ENCODE peak calls at places on chromosomes 12 and 14, in seven cellular contexts. L is suprapubic skin; X is CD4-positive, CD25-positive, alpha-beta regulatory T cell; Z is uterus; M is HepG2; Q is prostate gland; N is tibial artery. I is an unnamed sample. For H3K27me3, the result is how much of the 10 kb centered on the place peaks cover.

GRCh38 chr12:111753144-111753881 is 13.4 kb upstream of the ALDH2 start:
- DNase-seq in N (peak), L (no peak), M (peak), X (no peak), Q (peak), Z (peak), I (no peak)

GRCh38 chr12:13340149-13340548 is 143.6 kb downstream of the EMP1 start:
- DNase-seq in L (no peak), Q (no peak), M (no peak), Z (no peak), X (no peak), N (no peak), I (no peak)

GRCh38 chr12:41563044-41563443 is 374.9 kb downstream of the PDZRN4 start:
- DNase-seq in N (no peak), X (no peak), Z (no peak), L (no peak), M (no peak), Q (no peak), I (no peak)

GRCh38 chr14:96793547-96793946 is 3.6 kb upstream of the VRK1 start:
- DNase-seq in M (no peak), Q (no peak), Z (no peak), L (no peak), N (no peak), X (no peak), I (no peak)

GRCh38 chr12:2893007-2893406 is 2.3 kb downstream of the TULP3 start:
- DNase-seq in M (peak), Q (no peak), Z (peak), L (no peak), N (peak), X (no peak), I (no peak)

GRCh38 chr12:59181378-59181777 is 261.1 kb upstream of the LRIG3 start:
- DNase-seq in L (no peak), M (no peak), X (no peak), Z (no peak), N (no peak), Q (no peak), I (no peak)

GRCh38 chr14:21846227-21846885 is 172.7 kb upstream of the OR4E1 start:
- DNase-seq in Q (no peak), Z (no peak), N (no peak), X (peak), L (no peak), M (peak), I (no peak)

GRCh38 chr14:70573050-70573449 is 27.4 kb downstream of the MED6 start:
- DNase-seq in M (no peak), L (no peak), Z (no peak), X (no peak), N (no peak), Q (no peak), I (no peak)

GRCh38 chr12:122356192-122356635 is 66.3 kb downstream of the CLIP1 start:
- DNase-seq in L (no peak), M (peak), N (no peak), Z (no peak), Q (peak), X (peak), I (peak)

GRCh38 chr12:72089678-72090077 is 151.0 kb downstream of the TPH2 start:
- DNase-seq in L (no peak), Q (no peak), N (no peak), Z (no peak), M (no peak), X (no peak), I (no peak)

GRCh38 chr14:80095623-80096022 is 115.7 kb downstream of the DIO2 start:
- DNase-seq in Q (no peak), X (no peak), Z (no peak), L (no peak), M (no peak), N (no peak), I (no peak)

DNA sequence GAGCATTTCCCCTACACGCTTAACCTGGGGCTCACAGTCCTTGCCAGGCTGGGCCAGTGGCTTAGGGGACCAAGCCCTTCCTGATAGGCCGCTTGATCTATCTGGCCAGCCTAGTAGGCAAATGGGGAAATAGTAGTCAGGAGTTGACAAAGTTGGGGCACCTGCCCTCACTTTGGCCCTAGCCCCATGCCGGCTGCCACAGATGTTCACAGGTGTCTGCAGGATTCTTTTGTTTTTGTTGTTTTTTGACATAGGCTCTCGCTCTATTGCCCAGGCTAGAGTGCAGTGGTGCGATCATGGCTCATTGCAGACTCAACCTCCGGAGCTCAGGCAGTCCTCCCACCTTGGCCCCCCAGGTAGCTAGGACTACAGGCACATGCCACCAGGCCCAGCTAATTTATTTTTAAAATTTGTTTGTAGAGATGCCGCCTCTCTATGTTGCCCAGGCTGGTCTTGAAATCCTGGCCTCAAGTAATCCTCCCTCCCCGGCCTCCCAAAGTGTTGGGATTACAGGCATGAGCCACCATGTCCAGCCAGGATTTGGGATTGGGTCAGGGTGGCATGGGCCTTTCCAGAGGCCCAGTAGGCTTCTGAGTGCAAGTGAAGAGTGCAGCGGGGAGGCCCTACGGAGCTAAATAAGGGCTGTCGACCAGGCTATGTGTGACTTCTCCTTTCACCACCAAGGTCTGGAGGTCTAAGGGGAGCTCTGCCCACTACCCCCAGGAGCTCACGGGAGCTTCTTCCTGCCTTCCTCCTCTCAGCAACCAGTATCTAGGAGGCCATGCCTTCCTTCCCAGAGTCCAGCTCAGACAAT is 15.5 kb upstream of the HDAC7 start:
- DNase-seq in L (no peak), Z (no peak), M (no peak), X (no peak), Q (no peak), N (no peak), I (no peak)
- H3K27me3 ChIP-seq in L (under half), Z (under half), M (under half), X (under half), Q (under half), N (under half), I (under half)

GRCh38 chr12:130160711-130161231 is 1.5 kb upstream of the FZD10 start:
- DNase-seq in L (peak), Z (no peak), N (peak), M (no peak), X (no peak), Q (no peak), I (no peak)

GRCh38 chr12:130163461-130164215 is 1.4 kb downstream of the FZD10 start:
- DNase-seq in N (peak), L (no peak), X (no peak), Z (no peak), M (no peak), Q (no peak), I (no peak)

GRCh38 chr12:130161261-130162231 is 718 bp upstream of the FZD10 start:
- DNase-seq in X (no peak), N (peak), Q (peak), M (no peak), Z (peak), L (no peak), I (no peak)

GRCh38 chr12:130162771-130163460 is 652 bp downstream of the FZD10 start:
- DNase-seq in M (no peak), L (no peak), X (no peak), Q (no peak), N (peak), Z (no peak), I (peak)

DNA sequence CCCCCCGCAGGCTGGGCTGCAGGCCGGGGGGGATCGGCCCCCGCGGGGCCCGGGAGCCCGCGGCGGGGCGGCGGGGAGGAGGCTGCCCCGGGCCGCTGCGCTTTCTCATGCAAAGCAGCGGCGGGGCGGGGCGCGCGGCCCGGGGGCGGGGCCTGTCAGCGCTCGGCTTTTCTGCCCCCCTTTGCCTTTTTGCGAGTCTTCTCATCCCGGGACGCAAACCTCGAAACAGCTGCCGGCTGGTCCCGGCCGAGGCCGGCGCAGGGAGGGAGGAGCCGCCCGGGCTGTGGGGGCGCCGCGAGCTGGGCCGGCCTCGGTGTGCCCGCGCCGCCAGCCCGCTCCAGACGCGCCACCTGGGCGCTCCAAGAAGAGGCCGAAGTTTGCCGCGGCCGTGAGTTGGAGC is at the start of gene FZD10:
- DNase-seq in X (no peak), Z (peak), L (no peak), Q (peak), N (peak), M (no peak), I (no peak)
- H3K27me3 ChIP-seq in X (under half), Z (under half), L (under half), Q (under half), N (under half), M (under half), I (under half)

GRCh38 chr14:55355922-55356321 is 55.7 kb downstream of the ATG14 start:
- DNase-seq in L (no peak), N (no peak), M (no peak), Q (no peak), Z (no peak), X (no peak), I (no peak)

GRCh38 chr14:55359307-55359706 is 52.3 kb downstream of the ATG14 start:
- DNase-seq in X (no peak), Q (no peak), Z (no peak), L (no peak), M (no peak), N (no peak), I (no peak)

GRCh38 chr14:55353686-55354467 is 57.8 kb downstream of the ATG14 start:
- DNase-seq in M (no peak), Q (no peak), Z (no peak), N (no peak), L (no peak), X (peak), I (no peak)

GRCh38 chr14:55354500-55354899 is 57.1 kb downstream of the ATG14 start:
- DNase-seq in N (peak), X (peak), L (no peak), M (peak), Z (peak), Q (peak), I (no peak)

DNA sequence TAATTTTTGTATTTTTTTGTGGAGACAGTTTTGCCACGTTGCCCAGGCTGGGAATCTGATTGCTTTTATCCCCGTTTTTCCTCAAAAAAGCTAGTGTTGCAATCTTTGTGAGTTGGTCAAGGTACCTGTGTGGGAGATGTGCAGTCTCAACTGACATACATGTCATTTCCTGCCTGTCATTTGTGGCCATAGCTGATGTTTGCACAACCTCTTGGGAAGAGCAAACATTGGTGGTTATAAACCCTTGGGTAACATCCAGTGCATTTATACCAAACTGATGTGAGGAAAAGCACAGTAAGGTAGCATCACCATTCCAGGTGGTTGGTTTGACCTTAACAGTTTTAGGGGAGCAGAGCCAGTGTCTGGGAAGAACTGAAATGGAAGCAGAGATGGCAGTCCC is 54.7 kb downstream of the ATG14 start:
- DNase-seq in L (no peak), Z (no peak), N (no peak), X (no peak), M (peak), Q (no peak), I (no peak)
- H3K27me3 ChIP-seq in L (under half), Z (under half), N (under half), X (under half), M (under half), Q (under half), I (under half)

GRCh38 chr12:113089839-113090238 is 33.3 kb downstream of the DTX1 start:
- DNase-seq in L (no peak), M (no peak), N (no peak), Z (no peak), X (no peak), Q (no peak), I (no peak)
- H3K27me3 ChIP-seq in L (under half), M (under half), N (under half), Z (under half), X (under half), Q (under half), I (under half)

DNA sequence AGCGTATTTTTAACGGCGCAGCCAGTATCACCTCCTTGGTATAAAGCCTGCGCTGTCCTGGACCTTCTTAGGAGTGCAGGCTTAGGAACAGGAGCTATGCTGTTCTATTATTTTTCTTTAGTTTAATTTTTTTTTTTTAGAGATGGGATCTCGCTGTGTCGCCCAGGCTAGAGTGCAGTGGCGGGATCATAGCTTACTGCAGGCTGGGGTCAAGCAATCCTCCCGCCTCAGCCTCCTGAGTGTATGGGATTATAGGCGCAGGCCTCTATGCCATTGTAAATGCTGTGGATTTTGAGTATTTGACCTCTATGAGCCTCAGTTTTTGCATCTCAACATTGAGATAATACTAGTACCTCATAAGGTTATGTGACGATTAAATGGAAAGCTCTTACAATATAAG is 4.1 kb downstream of the OR10AD1 start:
- DNase-seq in L (no peak), N (no peak), X (no peak), Z (no peak), Q (no peak), M (no peak), I (no peak)
- H3K27me3 ChIP-seq in L (under half), N (under half), X (under half), Z (under half), Q (under half), M (under half), I (under half)

DNA sequence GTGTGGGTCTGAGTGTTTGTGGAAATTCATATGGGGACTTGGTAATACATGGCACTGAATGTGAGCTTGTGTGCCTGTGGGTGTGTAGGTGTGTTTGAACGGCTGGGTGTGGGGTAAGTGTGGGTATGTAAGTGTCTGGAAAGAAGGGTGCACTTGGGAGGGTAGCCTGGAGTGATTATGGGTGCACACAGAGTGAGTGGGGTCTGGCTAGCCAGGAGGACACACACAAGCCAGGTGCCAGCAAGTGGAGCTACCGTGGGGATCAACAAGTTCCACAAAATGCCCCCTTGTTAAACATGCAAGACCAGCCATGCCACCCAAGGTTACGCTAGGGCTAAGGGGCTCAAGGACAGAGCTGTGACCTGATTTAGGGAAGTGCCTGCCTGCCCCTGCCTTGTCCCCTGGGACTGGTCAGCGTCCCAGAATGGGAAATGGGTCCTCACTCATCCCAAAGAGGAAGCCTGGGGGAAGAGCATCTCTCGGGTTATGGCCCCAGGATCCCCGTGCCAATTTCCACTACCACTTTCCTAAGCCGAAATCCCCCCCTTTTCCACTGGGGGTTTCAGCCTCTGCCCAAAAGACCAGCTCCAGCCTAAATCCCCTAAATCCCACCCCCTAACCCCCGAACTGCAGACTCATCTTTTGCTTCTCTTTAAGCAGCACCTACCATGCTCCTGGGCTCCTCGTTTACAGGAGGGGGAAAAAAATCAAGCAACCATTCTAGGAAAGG is 118.6 kb downstream of the DICER1 start:
- DNase-seq in Z (no peak), M (no peak), L (no peak), Q (no peak), X (no peak), N (no peak), I (no peak)
- H3K27me3 ChIP-seq in Z (under half), M (under half), L (under half), Q (under half), X (under half), N (under half), I (under half)

GRCh38 chr12:103803847-103804246 is 37.2 kb downstream of the NT5DC3 start:
- DNase-seq in Z (no peak), N (no peak), X (no peak), Q (no peak), M (no peak), L (no peak), I (no peak)
- H3K27me3 ChIP-seq in Z (under half), N (under half), X (under half), Q (under half), M (under half), L (under half), I (under half)

GRCh38 chr12:53736602-53737493 is 9.6 kb upstream of the CALCOCO1 start:
- DNase-seq in X (no peak), M (no peak), N (no peak), Z (no peak), L (no peak), Q (no peak), I (no peak)
- H3K27me3 ChIP-seq in X (under half), M (under half), N (under half), Z (under half), L (under half), Q (under half), I (under half)

GRCh38 chr14:53610947-53611346 is 345.7 kb downstream of the BMP4 start:
- DNase-seq in L (no peak), Q (no peak), X (no peak), M (peak), N (no peak), Z (no peak), I (no peak)
- H3K27me3 ChIP-seq in L (under half), Q (under half), X (under half), M (under half), N (under half), Z (under half), I (under half)